ENCODE peak calls at places on chromosomes 7 and 10, in six cellular contexts. M, L, R, I, G and A are unnamed samples.

GRCh38 chr7:131026297-131027003 is 292.4 kb upstream of the KLF14 start:
- DNase-seq in M (peak), L (no peak), R (peak), I (no peak), G (no peak), A (peak)

GRCh38 chr7:139739863-139740597 is 37.8 kb downstream of the HIPK2 start:
- DNase-seq in M (no peak), L (no peak), R (no peak), I (no peak), G (no peak), A (no peak)

GRCh38 chr10:93921338-93921737 is 27.6 kb downstream of the SLC35G1 start:
- DNase-seq in M (no peak), L (peak), R (no peak), I (no peak), G (no peak), A (peak)

GRCh38 chr10:132407846-132408278 is 10.9 kb downstream of the PWWP2B start:
- DNase-seq in M (peak), L (peak), R (peak), I (no peak), G (no peak), A (peak)

GRCh38 chr7:143429770-143430698 is 13.2 kb upstream of the TAS2R60 start:
- DNase-seq in M (peak), L (no peak), R (no peak), I (no peak), G (no peak), A (no peak)

GRCh38 chr10:34526758-34527730 is 288.1 kb downstream of the PARD3 start:
- DNase-seq in M (peak), L (peak), R (peak), I (peak), G (peak), A (peak)

GRCh38 chr7:155169498-155170065 is 99.5 kb downstream of the HTR5A start:
- DNase-seq in M (no peak), L (no peak), R (no peak), I (no peak), G (no peak), A (no peak)

GRCh38 chr10:119006451-119007210 is 22.9 kb upstream of the NANOS1 start:
- DNase-seq in M (peak), L (no peak), R (peak), I (no peak), G (no peak), A (no peak)

GRCh38 chr10:31475514-31475913 is 156.5 kb downstream of the ZEB1 start:
- DNase-seq in M (no peak), L (no peak), R (no peak), I (no peak), G (no peak), A (no peak)

GRCh38 chr10:78664929-78665525 is 403.7 kb upstream of the ZMIZ1 start:
- DNase-seq in M (peak), L (no peak), R (peak), I (no peak), G (no peak), A (peak)

GRCh38 chr7:103307487-103308231 is 10.4 kb downstream of the PMPCB start:
- DNase-seq in M (no peak), L (no peak), R (peak), I (no peak), G (no peak), A (no peak)

GRCh38 chr10:44362866-44363711 is 21.8 kb downstream of the CXCL12 start:
- DNase-seq in M (no peak), L (peak), R (no peak), I (no peak), G (no peak), A (peak)

GRCh38 chr10:16832351-16833080 is 15.3 kb upstream of the RSU1 start:
- DNase-seq in M (peak), L (no peak), R (peak), I (no peak), G (no peak), A (no peak)

GRCh38 chr10:5595591-5596590 is 70.5 kb downstream of the ASB13 start:
- DNase-seq in M (peak), L (no peak), R (peak), I (no peak), G (no peak), A (peak)

GRCh38 chr10:4515711-4516110 is 310.3 kb upstream of the AKR1E2 start:
- DNase-seq in M (no peak), L (no peak), R (no peak), I (no peak), G (no peak), A (no peak)

GRCh38 chr7:19161671-19162070 is 16.4 kb upstream of the FERD3L start:
- DNase-seq in M (peak), L (no peak), R (no peak), I (no peak), G (no peak), A (peak)

GRCh38 chr7:48525726-48526374 is 354.6 kb downstream of the ABCA13 start:
- DNase-seq in M (no peak), L (no peak), R (no peak), I (no peak), G (no peak), A (no peak)

GRCh38 chr10:97517778-97518561 is 19.2 kb downstream of the UBTD1 start:
- DNase-seq in M (no peak), L (peak), R (peak), I (no peak), G (no peak), A (peak)

GRCh38 chr7:133859871-133860427 is 267.2 kb upstream of the LRGUK start:
- DNase-seq in M (no peak), L (no peak), R (no peak), I (no peak), G (no peak), A (no peak)

GRCh38 chr7:71682181-71682580 is 550.2 kb downstream of the GALNT17 start:
- DNase-seq in M (no peak), L (no peak), R (no peak), I (no peak), G (no peak), A (peak)

GRCh38 chr7:2861509-2861908 is 17.4 kb upstream of the GNA12 start:
- DNase-seq in M (no peak), L (no peak), R (no peak), I (no peak), G (no peak), A (no peak)

GRCh38 chr10:130363899-130364298 is 227.7 kb downstream of the GLRX3 start:
- DNase-seq in M (no peak), L (no peak), R (no peak), I (no peak), G (no peak), A (no peak)

GRCh38 chr7:50268990-50269389 is 35.5 kb upstream of the IKZF1 start:
- DNase-seq in M (no peak), L (no peak), R (no peak), I (no peak), G (no peak), A (no peak)

GRCh38 chr10:22230331-22230833 is 12.6 kb upstream of the EBLN1 start:
- DNase-seq in M (peak), L (no peak), R (peak), I (no peak), G (peak), A (peak)

GRCh38 chr7:74515276-74515675 is 61.6 kb downstream of the GTF2IRD1 start:
- DNase-seq in M (no peak), L (no peak), R (no peak), I (no peak), G (no peak), A (no peak)

GRCh38 chr10:122500726-122501125 is 39.4 kb downstream of the HTRA1 start:
- DNase-seq in M (no peak), L (no peak), R (no peak), I (no peak), G (no peak), A (no peak)
- H2BK120ac ChIP-seq in M (no peak), L (no peak), R (no peak), I (no peak), G (no peak), A (no peak)

GRCh38 chr7:148963583-148964509 is 64.5 kb downstream of the PDIA4 start:
- DNase-seq in M (no peak), L (no peak), R (no peak), I (no peak), G (no peak), A (no peak)
- H2BK15ac ChIP-seq in M (no peak), L (no peak), R (no peak), I (peak), G (no peak), A (no peak)

DNA sequence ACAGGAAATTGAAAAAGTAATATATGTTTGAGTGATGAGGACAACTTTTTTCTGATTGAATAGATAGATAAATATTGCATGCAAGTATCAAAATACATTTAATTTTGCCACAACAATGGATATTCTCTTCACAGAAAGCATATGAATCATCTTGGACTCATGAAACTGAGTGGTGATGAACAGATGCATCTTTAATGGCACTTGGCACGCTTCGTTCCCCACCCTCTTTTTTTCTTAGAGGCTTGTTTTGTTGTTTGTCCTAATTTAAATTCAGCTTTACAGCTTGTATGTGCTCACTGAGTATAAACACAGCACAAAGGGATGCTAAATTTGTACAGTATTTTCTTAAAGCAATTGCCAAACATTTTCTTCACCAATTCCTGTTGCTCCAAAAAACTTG is 145.0 kb upstream of the YAE1 start:
- DNase-seq in M (no peak), L (no peak), R (no peak), I (no peak), G (no peak), A (no peak)
- H2BK120ac ChIP-seq in M (no peak), L (no peak), R (no peak), I (no peak), G (no peak), A (no peak)

GRCh38 chr7:781228-781864 is 50.9 kb upstream of the SUN1 start:
- DNase-seq in M (no peak), L (no peak), R (no peak), I (no peak), G (no peak), A (no peak)
- H2BK15ac ChIP-seq in M (no peak), L (no peak), R (no peak), I (no peak), G (no peak), A (no peak)

DNA sequence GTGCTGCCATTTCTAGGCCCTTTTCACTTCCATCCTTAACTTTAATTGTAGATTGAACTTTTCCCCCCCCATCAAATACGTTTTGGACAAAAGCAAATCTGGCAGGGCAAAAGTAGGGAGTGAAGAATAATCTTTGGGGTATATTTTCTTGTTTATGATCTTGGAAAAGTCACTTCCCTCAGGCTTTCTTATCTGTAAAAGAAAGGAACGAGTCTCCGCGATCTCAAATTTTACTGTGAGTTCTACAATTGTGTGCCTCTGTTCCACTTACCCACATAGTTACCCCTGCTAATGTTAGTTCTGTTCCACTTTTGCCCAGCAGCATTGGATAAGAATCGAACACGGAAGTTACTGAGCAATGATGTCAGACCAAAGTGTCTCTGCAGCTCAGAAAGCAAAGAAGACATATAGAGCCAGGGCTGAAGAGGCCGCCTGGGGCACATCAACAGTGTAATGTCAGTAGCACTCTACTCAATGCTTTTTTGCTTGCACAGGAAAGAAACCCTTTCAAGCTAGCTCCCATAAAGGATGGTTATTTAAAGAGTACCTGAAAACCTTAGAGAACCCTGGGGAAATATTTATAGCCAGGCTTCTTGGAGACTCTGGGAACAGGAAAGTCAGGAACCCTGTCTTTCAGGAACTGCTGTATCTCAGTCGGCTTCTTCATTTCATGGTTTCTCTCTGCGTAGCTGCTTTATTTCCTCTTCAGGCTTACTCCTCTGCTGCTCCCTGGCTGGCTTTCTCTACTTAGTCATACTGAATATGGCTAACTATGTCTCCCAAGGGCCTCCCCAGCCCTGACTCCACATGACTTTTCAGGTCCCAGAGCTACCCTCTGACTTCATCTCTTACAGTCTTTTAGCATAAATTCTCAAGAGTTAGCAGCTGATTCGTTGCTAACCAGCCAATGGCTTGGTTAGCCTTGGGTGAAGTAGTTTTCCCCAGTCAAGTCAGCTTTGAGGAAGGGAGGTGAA is 123.7 kb upstream of the FAM3C start:
- DNase-seq in M (no peak), L (no peak), R (peak), I (no peak), G (no peak), A (no peak)
- H2BK120ac ChIP-seq in M (no peak), L (no peak), R (no peak), I (no peak), G (no peak), A (no peak)

GRCh38 chr10:96339956-96340904 is 18.6 kb downstream of the OPALIN start:
- DNase-seq in M (peak), L (peak), R (peak), I (no peak), G (peak), A (peak)

GRCh38 chr10:96341219-96342182 is 17.3 kb downstream of the OPALIN start:
- DNase-seq in M (no peak), L (no peak), R (no peak), I (no peak), G (peak), A (peak)

GRCh38 chr10:96339383-96339782 is 19.4 kb downstream of the OPALIN start:
- DNase-seq in M (no peak), L (no peak), R (no peak), I (no peak), G (no peak), A (no peak)

GRCh38 chr10:96337106-96337505 is 21.7 kb downstream of the OPALIN start:
- DNase-seq in M (no peak), L (no peak), R (no peak), I (no peak), G (no peak), A (peak)

GRCh38 chr10:96338279-96338925 is 20.4 kb downstream of the OPALIN start:
- DNase-seq in M (no peak), L (no peak), R (no peak), I (no peak), G (no peak), A (no peak)
- H2BK15ac ChIP-seq in M (no peak), L (no peak), R (no peak), I (no peak), G (no peak), A (no peak)

GRCh38 chr7:47088329-47089067 is 493.4 kb downstream of the TNS3 start:
- DNase-seq in M (peak), L (peak), R (peak), I (peak), G (peak), A (peak)
- H2BK120ac ChIP-seq in M (peak), L (no peak), R (peak), I (no peak), G (no peak), A (no peak)

GRCh38 chr10:75379817-75380216 is 21.7 kb downstream of the ZNF503 start:
- DNase-seq in M (no peak), L (no peak), R (no peak), I (no peak), G (no peak), A (no peak)

GRCh38 chr10:75377869-75378268 is 23.7 kb downstream of the ZNF503 start:
- DNase-seq in M (no peak), L (no peak), R (no peak), I (no peak), G (no peak), A (no peak)

GRCh38 chr10:75378403-75378802 is 23.2 kb downstream of the ZNF503 start:
- DNase-seq in M (no peak), L (no peak), R (no peak), I (no peak), G (no peak), A (no peak)

GRCh38 chr10:75379234-75379724 is 22.3 kb downstream of the ZNF503 start:
- DNase-seq in M (no peak), L (no peak), R (peak), I (no peak), G (no peak), A (no peak)

DNA sequence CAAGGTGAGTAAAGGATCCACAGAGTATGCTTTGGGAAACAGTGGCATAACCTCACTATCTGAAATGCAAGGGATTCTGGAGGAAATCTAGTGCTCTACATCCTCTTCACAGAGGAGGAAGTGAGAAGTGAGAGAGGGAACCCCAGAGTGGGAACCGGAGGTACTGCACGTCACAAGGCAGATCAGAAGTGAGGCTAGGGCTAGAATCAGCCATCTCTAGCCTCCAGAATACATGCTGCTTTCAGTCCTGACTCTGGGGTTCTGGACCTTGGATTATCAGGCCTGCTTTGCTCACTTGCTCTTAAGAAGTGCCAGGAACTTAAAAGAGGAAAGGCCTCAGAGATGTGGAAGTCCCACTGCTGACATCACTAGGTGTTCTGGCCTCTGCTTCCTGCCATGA is 25.7 kb downstream of the ZNF503 start:
- DNase-seq in M (no peak), L (no peak), R (no peak), I (no peak), G (no peak), A (no peak)
- H2BK15ac ChIP-seq in M (no peak), L (no peak), R (no peak), I (no peak), G (no peak), A (no peak)

DNA sequence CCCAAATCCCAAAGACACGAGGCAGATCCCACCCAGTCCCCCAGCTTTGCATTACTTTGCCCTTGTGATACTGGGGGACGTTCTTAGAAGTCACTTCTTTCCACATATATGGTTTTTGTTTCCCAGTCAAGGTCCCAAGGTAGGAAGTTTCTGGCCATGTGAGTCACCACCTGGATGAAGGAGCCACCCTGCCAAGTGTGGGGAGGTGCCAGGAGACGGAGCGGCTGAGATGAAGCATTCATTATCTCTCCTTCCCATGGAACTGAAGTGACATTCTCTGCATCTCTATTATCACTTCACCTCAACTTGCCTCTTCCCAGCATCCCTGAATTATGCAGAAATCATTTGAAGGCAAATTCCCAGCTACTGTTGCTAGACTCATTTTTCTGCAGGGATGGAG is 136.2 kb upstream of the INSYN2A start:
- DNase-seq in M (no peak), L (no peak), R (no peak), I (no peak), G (no peak), A (no peak)
- H2BK120ac ChIP-seq in M (no peak), L (no peak), R (no peak), I (no peak), G (no peak), A (no peak)